ENCODE peak calls at places on chromosomes 4 and X, in seven cellular contexts. R is tibial nerve, M is esophagus squamous epithelium, G is HCT116, X is stomach, F is transverse colon, J is GM12878. U is an unnamed sample.

GRCh38 chrX:55206152-55206941 is 13.8 kb upstream of the PAGE5 start:
- DNase-seq in R (no peak), M (no peak), G (no peak), X (no peak), F (no peak), J (no peak), U (no peak)

GRCh38 chrX:14997271-14997670 is 124.0 kb downstream of the MOSPD2 start:
- DNase-seq in R (no peak), M (no peak), G (no peak), X (no peak), F (no peak), J (no peak), U (no peak)

GRCh38 chr4:14111730-14112171 is 484.2 kb upstream of the BOD1L1 start:
- DNase-seq in R (no peak), M (no peak), G (no peak), X (no peak), F (no peak), J (no peak), U (no peak)

GRCh38 chrX:140034916-140035315 is 69.6 kb upstream of the CXorf66 start:
- DNase-seq in R (no peak), M (no peak), G (no peak), X (no peak), F (no peak), J (no peak), U (no peak)

GRCh38 chr4:118282692-118283091 is 70.1 kb downstream of the PRSS12 start:
- DNase-seq in R (no peak), M (no peak), G (no peak), X (no peak), F (no peak), J (no peak), U (no peak)

GRCh38 chr4:176767183-176767582 is 25.5 kb downstream of the VEGFC start:
- DNase-seq in R (no peak), M (no peak), G (no peak), X (no peak), F (no peak), J (no peak), U (no peak)

GRCh38 chr4:177638871-177639270 is 196.6 kb upstream of the AGA start:
- DNase-seq in R (no peak), M (no peak), G (no peak), X (no peak), F (no peak), J (no peak), U (no peak)

GRCh38 chr4:65791111-65791806 is 121.0 kb upstream of the EPHA5 start:
- DNase-seq in R (no peak), M (no peak), G (no peak), X (no peak), F (no peak), J (no peak), U (no peak)

GRCh38 chrX:23694606-23695005 is 27.3 kb downstream of the PRDX4 start:
- DNase-seq in R (peak; percentile 18), M (no peak), G (peak; percentile 21), X (peak; percentile 64), F (peak; percentile 55), J (peak; percentile 11), U (peak; percentile 19)

GRCh38 chr4:152825336-152825735 is 45.6 kb downstream of the ARFIP1 start:
- DNase-seq in R (no peak), M (no peak), G (no peak), X (no peak), F (no peak), J (no peak), U (no peak)

GRCh38 chrX:121642415-121642814 is 595.0 kb downstream of the GLUD2 start:
- DNase-seq in R (no peak), M (no peak), G (no peak), X (no peak), F (no peak), J (no peak), U (no peak)

GRCh38 chrX:139890991-139891700 is 41.7 kb downstream of the ATP11C start:
- DNase-seq in R (no peak), M (no peak), G (no peak), X (no peak), F (no peak), J (no peak), U (no peak)

GRCh38 chr4:98293089-98293887 is 32.1 kb downstream of the RAP1GDS1 start:
- DNase-seq in R (no peak), M (no peak), G (no peak), X (no peak), F (no peak), J (no peak), U (no peak)

GRCh38 chr4:139042981-139043460 is 27.4 kb downstream of the NOCT start:
- DNase-seq in R (no peak), M (no peak), G (no peak), X (no peak), F (no peak), J (no peak), U (no peak)

GRCh38 chr4:123465416-123465815 is 68.8 kb downstream of the SPRY1 start:
- DNase-seq in R (no peak), M (no peak), G (no peak), X (no peak), F (no peak), J (no peak), U (no peak)

DNA sequence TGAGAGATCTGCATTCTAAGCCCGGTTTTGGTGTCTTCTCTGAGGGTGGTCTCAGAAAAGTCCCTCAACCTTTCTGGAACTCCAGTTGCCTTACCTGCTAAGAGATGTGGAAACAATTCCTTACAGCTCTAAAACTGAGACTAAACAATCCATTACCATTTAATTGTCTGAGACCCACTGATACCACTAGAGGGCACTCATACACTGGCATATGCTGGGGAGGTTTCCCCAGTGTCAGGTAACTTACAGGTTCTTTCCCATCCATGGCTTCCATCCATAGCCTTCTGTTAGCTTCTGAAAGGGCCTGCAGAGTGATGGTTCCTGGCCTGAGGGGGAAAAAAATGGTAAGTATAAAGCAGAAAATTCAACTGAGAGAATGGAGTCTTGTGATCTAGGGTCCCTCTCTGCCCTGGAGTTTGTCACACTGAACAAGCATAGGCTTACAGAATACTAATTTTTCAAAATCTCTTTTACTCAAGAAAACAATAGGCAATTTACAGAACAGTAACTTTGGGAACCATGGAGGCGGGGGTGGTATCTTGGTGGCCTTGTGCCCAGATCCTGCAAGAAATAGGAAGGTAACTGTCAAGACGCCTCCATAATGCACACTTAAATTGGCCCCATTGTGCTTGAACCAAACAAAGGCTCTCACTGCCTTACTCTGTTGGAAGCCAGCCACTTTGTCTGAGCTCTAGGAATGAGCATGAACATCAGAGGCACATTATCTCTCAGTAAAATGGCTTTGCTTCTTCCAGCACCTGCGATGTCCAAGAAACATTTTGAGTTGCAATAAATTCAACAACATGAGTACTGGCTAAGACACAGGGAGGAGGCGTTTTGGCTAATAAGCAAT is 236.1 kb downstream of the OPHN1 start:
- DNase-seq in R (no peak), M (no peak), G (peak; percentile 37), X (no peak), F (peak; percentile 15), J (no peak), U (no peak)
- TF ChIP-seq POLR2A in R (no peak), M (no peak), G (no peak), X (no peak), F (no peak), J (no peak), U (no peak)

GRCh38 chr4:126954537-126955291 is 678.0 kb upstream of the INTU start:
- DNase-seq in R (no peak), M (no peak), G (no peak), X (no peak), F (no peak), J (no peak), U (no peak)
- TF ChIP-seq POLR2A in R (no peak), M (no peak), G (no peak), X (no peak), F (no peak), J (no peak), U (no peak)

DNA sequence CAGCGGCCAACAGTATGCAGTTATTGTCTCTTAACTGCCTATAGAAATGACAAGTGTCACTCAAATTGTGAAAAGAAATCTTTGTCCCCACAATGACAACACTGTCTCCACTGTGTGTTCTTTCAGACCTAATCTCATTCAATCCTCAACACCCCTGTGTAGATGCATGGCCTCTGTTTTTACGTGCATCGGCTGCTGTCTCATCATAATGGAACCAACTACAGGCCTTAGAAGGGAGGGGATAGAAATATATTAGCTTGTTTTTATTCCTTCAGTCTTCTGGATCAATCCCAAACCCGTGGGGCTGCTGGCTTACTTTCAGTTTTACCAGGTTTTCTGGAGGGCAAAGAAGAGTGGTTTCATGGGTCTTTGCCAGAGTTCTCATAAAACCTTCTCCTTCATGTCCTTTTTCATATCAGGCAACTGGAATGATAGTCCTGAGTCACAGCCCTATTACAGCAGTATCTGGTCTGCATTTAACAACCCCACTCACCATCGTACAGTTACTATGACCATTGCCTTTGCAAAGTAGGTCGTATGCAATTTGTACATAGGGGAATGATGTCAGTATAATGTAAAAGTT is 34.6 kb downstream of the PPP2R2C start:
- DNase-seq in R (no peak), M (no peak), G (no peak), X (no peak), F (no peak), J (no peak), U (no peak)
- TF ChIP-seq POLR2A in R (no peak), M (no peak), G (no peak), X (no peak), F (no peak), J (no peak), U (no peak)

GRCh38 chr4:74328501-74328900 is 20.2 kb downstream of the EPGN start:
- DNase-seq in R (no peak), M (no peak), G (no peak), X (no peak), F (no peak), J (no peak), U (no peak)

GRCh38 chr4:74330295-74330750 is 22.1 kb downstream of the EPGN start:
- DNase-seq in R (no peak), M (no peak), G (no peak), X (no peak), F (no peak), J (no peak), U (no peak)

GRCh38 chr4:74334636-74335035 is 26.4 kb downstream of the EPGN start:
- DNase-seq in R (no peak), M (no peak), G (no peak), X (no peak), F (no peak), J (no peak), U (no peak)

GRCh38 chr4:74331944-74332343 is 23.7 kb downstream of the EPGN start:
- DNase-seq in R (no peak), M (no peak), G (no peak), X (no peak), F (no peak), J (no peak), U (no peak)

DNA sequence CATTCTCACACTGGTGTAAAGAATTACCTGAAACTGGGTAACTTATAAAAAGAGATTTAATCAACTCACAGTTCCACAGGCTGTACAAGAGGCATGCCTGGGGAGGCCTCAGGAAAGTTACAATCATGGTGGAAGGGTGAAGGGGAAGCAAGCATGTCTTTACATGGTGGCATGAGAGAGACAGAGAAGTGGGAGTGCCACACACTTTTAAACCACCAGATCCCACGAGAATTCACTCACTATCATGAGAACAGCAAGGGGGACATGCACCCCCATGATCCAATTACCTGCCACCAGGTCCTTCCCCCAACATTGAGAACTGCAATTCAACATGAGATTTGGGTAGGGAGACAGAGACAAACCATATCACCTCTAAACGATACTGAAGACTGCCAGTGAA is 23.0 kb downstream of the EPGN start:
- DNase-seq in R (no peak), M (no peak), G (no peak), X (no peak), F (no peak), J (no peak), U (no peak)
- TF ChIP-seq POLR2A in R (no peak), M (no peak), G (no peak), X (no peak), F (no peak), J (no peak), U (no peak)

GRCh38 chr4:111198426-111198825 is 575.5 kb upstream of the PITX2 start:
- DNase-seq in R (no peak), M (no peak), G (no peak), X (no peak), F (no peak), J (no peak), U (no peak)
- TF ChIP-seq POLR2A in R (no peak), M (no peak), G (no peak), X (no peak), F (no peak), J (no peak), U (no peak)